ENCODE peak calls at places on chromosomes 5 and 9, in seven cellular contexts. J is BJ; U is Ammon's horn; K is progenitor cell of endocrine pancreas; T is nucleus accumbens; I is brain microvascular endothelial cell; N is activated CD4-positive, CD25-positive, alpha-beta regulatory T cell. D is an unnamed sample.

GRCh38 chr5:125835293-125836172 is 587.7 kb upstream of the GRAMD2B start:
- DNase-seq in J (no peak), U (peak), K (peak), T (peak), I (peak), N (no peak), D (peak)

GRCh38 chr5:123512631-123513461 is 869 bp downstream of the CSNK1G3 start:
- DNase-seq in J (no peak), U (peak), K (no peak), T (no peak), I (peak), N (peak), D (peak)

GRCh38 chr5:44388504-44389409 is 463 bp downstream of the FGF10 start:
- DNase-seq in J (no peak), U (peak), K (peak), T (no peak), I (no peak), N (no peak), D (peak)

GRCh38 chr9:83116026-83116425 is 53.1 kb upstream of the RASEF start:
- DNase-seq in J (no peak), U (no peak), K (no peak), T (no peak), I (no peak), N (no peak), D (no peak)

GRCh38 chr5:75365740-75366139 is 28.7 kb downstream of the HMGCR start:
- DNase-seq in J (no peak), U (no peak), K (no peak), T (no peak), I (peak), N (no peak), D (no peak)

GRCh38 chr9:75186767-75187380 is 98.6 kb downstream of the OSTF1 start:
- DNase-seq in J (no peak), U (no peak), K (no peak), T (no peak), I (no peak), N (no peak), D (peak)

GRCh38 chr9:89137548-89138462 is 40.8 kb downstream of the SHC3 start:
- DNase-seq in J (peak), U (peak), K (no peak), T (no peak), I (peak), N (no peak), D (peak)

GRCh38 chr5:158586054-158586453 is 513.7 kb downstream of the EBF1 start:
- DNase-seq in J (no peak), U (no peak), K (no peak), T (no peak), I (no peak), N (no peak), D (no peak)

GRCh38 chr5:133334796-133335639 is 277.3 kb downstream of the FSTL4 start:
- DNase-seq in J (no peak), U (no peak), K (no peak), T (no peak), I (no peak), N (no peak), D (no peak)

GRCh38 chr5:53545744-53546143 is 14.7 kb upstream of the NDUFS4 start:
- DNase-seq in J (no peak), U (no peak), K (no peak), T (no peak), I (no peak), N (no peak), D (no peak)

GRCh38 chr9:133130721-133131244 is 9.7 kb upstream of the RALGDS start:
- DNase-seq in J (no peak), U (no peak), K (no peak), T (no peak), I (no peak), N (peak), D (no peak)

GRCh38 chr5:1758574-1758973 is 41.1 kb downstream of the MRPL36 start:
- DNase-seq in J (no peak), U (no peak), K (no peak), T (no peak), I (no peak), N (no peak), D (no peak)

GRCh38 chr5:172849636-172850453 is 15.8 kb downstream of the ERGIC1 start:
- DNase-seq in J (no peak), U (no peak), K (no peak), T (no peak), I (no peak), N (no peak), D (peak)

GRCh38 chr5:78591227-78591626 is 57.3 kb downstream of the LHFPL2 start:
- DNase-seq in J (peak), U (no peak), K (no peak), T (no peak), I (peak), N (no peak), D (peak)

GRCh38 chr9:36976371-36977030 is 57.6 kb downstream of the PAX5 start:
- DNase-seq in J (no peak), U (no peak), K (no peak), T (no peak), I (no peak), N (no peak), D (no peak)

GRCh38 chr9:110807956-110808598 is 139.5 kb downstream of the MUSK start:
- DNase-seq in J (no peak), U (no peak), K (no peak), T (no peak), I (no peak), N (no peak), D (no peak)

GRCh38 chr9:38682713-38683112 is 37.2 kb downstream of the FAM240B start:
- DNase-seq in J (peak), U (no peak), K (no peak), T (no peak), I (peak), N (no peak), D (peak)

GRCh38 chr5:172123269-172123692 is 64.7 kb downstream of the STK10 start:
- DNase-seq in J (no peak), U (peak), K (no peak), T (peak), I (peak), N (no peak), D (peak)

GRCh38 chr9:104780796-104781395 is 17.0 kb downstream of the NIPSNAP3B start:
- DNase-seq in J (no peak), U (no peak), K (no peak), T (no peak), I (no peak), N (no peak), D (peak)

GRCh38 chr9:128190013-128190412 is 1.4 kb downstream of the CIZ1 start:
- DNase-seq in J (no peak), U (no peak), K (no peak), T (no peak), I (no peak), N (no peak), D (no peak)

D was measured in cardiac fibroblast.